ENCODE peak calls at places on chromosomes 12 and 14, in nine cellular contexts. One of them, this sample, is unnamed.

GRCh38 chr12:124626841-124627502 is 59.6 kb upstream of the NCOR2 start:
- DNase-seq in heart left ventricle: peak
- DNase-seq in transverse colon: no peak
- DNase-seq in CD4-positive, alpha-beta T cell: no peak
- DNase-seq in IMR-90: peak
- DNase-seq in heart right ventricle: peak
- DNase-seq in mesendoderm: no peak
- DNase-seq in neuronal stem cell: no peak
- DNase-seq in brain microvascular endothelial cell: peak
- DNase-seq in this sample: peak

GRCh38 chr14:30988509-30988908 is 36.9 kb upstream of the AP4S1 start:
- DNase-seq in brain microvascular endothelial cell: no peak
- DNase-seq in CD4-positive, alpha-beta T cell: no peak
- DNase-seq in transverse colon: no peak
- DNase-seq in neuronal stem cell: no peak
- DNase-seq in mesendoderm: no peak
- DNase-seq in heart right ventricle: no peak
- DNase-seq in IMR-90: peak
- DNase-seq in heart left ventricle: no peak
- DNase-seq in this sample: no peak

GRCh38 chr12:57086951-57087688 is 1.8 kb upstream of the NAB2 start:
- DNase-seq in heart left ventricle: peak
- DNase-seq in transverse colon: peak
- DNase-seq in mesendoderm: peak
- DNase-seq in brain microvascular endothelial cell: peak
- DNase-seq in IMR-90: peak
- DNase-seq in CD4-positive, alpha-beta T cell: peak
- DNase-seq in heart right ventricle: peak
- DNase-seq in neuronal stem cell: peak
- DNase-seq in this sample: peak

GRCh38 chr14:63499701-63500250 is 43.4 kb downstream of the PPP2R5E start:
- DNase-seq in heart left ventricle: no peak
- DNase-seq in brain microvascular endothelial cell: peak
- DNase-seq in heart right ventricle: no peak
- DNase-seq in neuronal stem cell: no peak
- DNase-seq in transverse colon: no peak
- DNase-seq in mesendoderm: no peak
- DNase-seq in CD4-positive, alpha-beta T cell: no peak
- DNase-seq in IMR-90: peak
- DNase-seq in this sample: no peak

GRCh38 chr12:2411011-2411410 is 358.2 kb downstream of the CACNA1C start:
- DNase-seq in brain microvascular endothelial cell: no peak
- DNase-seq in neuronal stem cell: no peak
- DNase-seq in heart left ventricle: no peak
- DNase-seq in mesendoderm: no peak
- DNase-seq in CD4-positive, alpha-beta T cell: no peak
- DNase-seq in heart right ventricle: no peak
- DNase-seq in IMR-90: no peak
- DNase-seq in transverse colon: no peak
- DNase-seq in this sample: no peak

GRCh38 chr12:55499231-55499630 is 7.1 kb downstream of the OR6C68 start:
- DNase-seq in neuronal stem cell: no peak
- DNase-seq in CD4-positive, alpha-beta T cell: no peak
- DNase-seq in brain microvascular endothelial cell: no peak
- DNase-seq in mesendoderm: no peak
- DNase-seq in IMR-90: no peak
- DNase-seq in heart right ventricle: no peak
- DNase-seq in transverse colon: no peak
- DNase-seq in heart left ventricle: no peak
- DNase-seq in this sample: no peak

GRCh38 chr12:21456291-21456780 is 18.9 kb downstream of the PYROXD1 start:
- DNase-seq in heart left ventricle: no peak
- DNase-seq in brain microvascular endothelial cell: no peak
- DNase-seq in transverse colon: no peak
- DNase-seq in heart right ventricle: no peak
- DNase-seq in neuronal stem cell: no peak
- DNase-seq in CD4-positive, alpha-beta T cell: no peak
- DNase-seq in IMR-90: no peak
- DNase-seq in mesendoderm: no peak
- DNase-seq in this sample: no peak

GRCh38 chr12:18696971-18697602 is 40.7 kb downstream of the PLCZ1 start:
- DNase-seq in brain microvascular endothelial cell: peak
- DNase-seq in IMR-90: peak
- DNase-seq in mesendoderm: no peak
- DNase-seq in heart right ventricle: no peak
- DNase-seq in CD4-positive, alpha-beta T cell: no peak
- DNase-seq in neuronal stem cell: no peak
- DNase-seq in heart left ventricle: no peak
- DNase-seq in transverse colon: no peak
- DNase-seq in this sample: no peak

GRCh38 chr12:108565976-108566375 is 3.6 kb downstream of the ISCU start:
- DNase-seq in brain microvascular endothelial cell: peak
- DNase-seq in mesendoderm: no peak
- DNase-seq in heart right ventricle: peak
- DNase-seq in CD4-positive, alpha-beta T cell: peak
- DNase-seq in transverse colon: peak
- DNase-seq in neuronal stem cell: no peak
- DNase-seq in IMR-90: peak
- DNase-seq in heart left ventricle: peak
- DNase-seq in this sample: peak

GRCh38 chr14:31418440-31418839 is 1.9 kb downstream of the HEATR5A start:
- DNase-seq in heart left ventricle: no peak
- DNase-seq in CD4-positive, alpha-beta T cell: no peak
- DNase-seq in brain microvascular endothelial cell: no peak
- DNase-seq in mesendoderm: no peak
- DNase-seq in IMR-90: no peak
- DNase-seq in transverse colon: no peak
- DNase-seq in neuronal stem cell: no peak
- DNase-seq in heart right ventricle: no peak
- DNase-seq in this sample: no peak

GRCh38 chr12:120971299-120972180 is 6.8 kb upstream of the HNF1A start:
- DNase-seq in brain microvascular endothelial cell: peak
- DNase-seq in IMR-90: peak
- DNase-seq in heart right ventricle: peak
- DNase-seq in heart left ventricle: peak
- DNase-seq in transverse colon: no peak
- DNase-seq in mesendoderm: peak
- DNase-seq in neuronal stem cell: peak
- DNase-seq in CD4-positive, alpha-beta T cell: no peak
- DNase-seq in this sample: no peak

GRCh38 chr12:7144414-7145120 is 14.4 kb downstream of the CLSTN3 start:
- DNase-seq in brain microvascular endothelial cell: no peak
- DNase-seq in neuronal stem cell: no peak
- DNase-seq in heart right ventricle: no peak
- DNase-seq in transverse colon: no peak
- DNase-seq in CD4-positive, alpha-beta T cell: no peak
- DNase-seq in IMR-90: peak
- DNase-seq in mesendoderm: peak
- DNase-seq in heart left ventricle: no peak
- DNase-seq in this sample: no peak

GRCh38 chr14:54251356-54251755 is 145.5 kb upstream of the CDKN3 start:
- DNase-seq in neuronal stem cell: no peak
- DNase-seq in mesendoderm: no peak
- DNase-seq in heart left ventricle: no peak
- DNase-seq in CD4-positive, alpha-beta T cell: no peak
- DNase-seq in heart right ventricle: no peak
- DNase-seq in brain microvascular endothelial cell: no peak
- DNase-seq in transverse colon: no peak
- DNase-seq in IMR-90: no peak
- DNase-seq in this sample: no peak

GRCh38 chr14:54256156-54256555 is 140.7 kb upstream of the CDKN3 start:
- DNase-seq in heart right ventricle: no peak
- DNase-seq in mesendoderm: no peak
- DNase-seq in heart left ventricle: no peak
- DNase-seq in neuronal stem cell: no peak
- DNase-seq in IMR-90: no peak
- DNase-seq in brain microvascular endothelial cell: no peak
- DNase-seq in transverse colon: no peak
- DNase-seq in CD4-positive, alpha-beta T cell: no peak
- DNase-seq in this sample: no peak

GRCh38 chr14:54252072-54252730 is 144.6 kb upstream of the CDKN3 start:
- DNase-seq in heart left ventricle: no peak
- DNase-seq in IMR-90: peak
- DNase-seq in heart right ventricle: no peak
- DNase-seq in transverse colon: no peak
- DNase-seq in neuronal stem cell: no peak
- DNase-seq in mesendoderm: peak
- DNase-seq in CD4-positive, alpha-beta T cell: no peak
- DNase-seq in brain microvascular endothelial cell: peak
- DNase-seq in this sample: no peak

GRCh38 chr14:54257424-54257823 is 139.4 kb upstream of the CDKN3 start:
- DNase-seq in mesendoderm: peak
- DNase-seq in transverse colon: no peak
- DNase-seq in heart right ventricle: no peak
- DNase-seq in CD4-positive, alpha-beta T cell: no peak
- DNase-seq in brain microvascular endothelial cell: no peak
- DNase-seq in neuronal stem cell: peak
- DNase-seq in IMR-90: no peak
- DNase-seq in heart left ventricle: no peak
- DNase-seq in this sample: no peak

GRCh38 chr14:54253195-54253947 is 143.4 kb upstream of the CDKN3 start:
- DNase-seq in transverse colon: no peak
- DNase-seq in CD4-positive, alpha-beta T cell: no peak
- DNase-seq in IMR-90: peak
- DNase-seq in heart right ventricle: no peak
- DNase-seq in brain microvascular endothelial cell: peak
- DNase-seq in neuronal stem cell: no peak
- DNase-seq in mesendoderm: peak
- DNase-seq in heart left ventricle: no peak
- DNase-seq in this sample: no peak
- H3K27ac ChIP-seq in transverse colon: no peak
- H3K27ac ChIP-seq in CD4-positive, alpha-beta T cell: no peak
- H3K27ac ChIP-seq in IMR-90: no peak
- H3K27ac ChIP-seq in heart right ventricle: no peak
- H3K27ac ChIP-seq in brain microvascular endothelial cell: no peak
- H3K27ac ChIP-seq in neuronal stem cell: no peak
- H3K27ac ChIP-seq in mesendoderm: no peak
- H3K27ac ChIP-seq in heart left ventricle: no peak
- H3K27ac ChIP-seq in this sample: no peak

GRCh38 chr12:123019841-123020138 is 39.3 kb downstream of the ARL6IP4 start:
- DNase-seq in CD4-positive, alpha-beta T cell: no peak
- DNase-seq in heart left ventricle: no peak
- DNase-seq in mesendoderm: no peak
- DNase-seq in brain microvascular endothelial cell: no peak
- DNase-seq in transverse colon: no peak
- DNase-seq in heart right ventricle: no peak
- DNase-seq in neuronal stem cell: no peak
- DNase-seq in IMR-90: no peak
- DNase-seq in this sample: peak
- H3K27ac ChIP-seq in CD4-positive, alpha-beta T cell: no peak
- H3K27ac ChIP-seq in heart left ventricle: no peak
- H3K27ac ChIP-seq in mesendoderm: no peak
- H3K27ac ChIP-seq in brain microvascular endothelial cell: no peak
- H3K27ac ChIP-seq in transverse colon: no peak
- H3K27ac ChIP-seq in heart right ventricle: no peak
- H3K27ac ChIP-seq in neuronal stem cell: no peak
- H3K27ac ChIP-seq in IMR-90: no peak
- H3K27ac ChIP-seq in this sample: no peak

GRCh38 chr14:73745571-73746539 is 31.7 kb upstream of the PNMA1 start:
- DNase-seq in IMR-90: no peak
- DNase-seq in transverse colon: no peak
- DNase-seq in brain microvascular endothelial cell: no peak
- DNase-seq in heart left ventricle: no peak
- DNase-seq in heart right ventricle: no peak
- DNase-seq in neuronal stem cell: no peak
- DNase-seq in CD4-positive, alpha-beta T cell: no peak
- DNase-seq in mesendoderm: no peak
- DNase-seq in this sample: no peak

GRCh38 chr14:73747386-73748211 is 33.4 kb upstream of the PNMA1 start:
- DNase-seq in neuronal stem cell: no peak
- DNase-seq in mesendoderm: peak
- DNase-seq in heart right ventricle: no peak
- DNase-seq in transverse colon: no peak
- DNase-seq in CD4-positive, alpha-beta T cell: no peak
- DNase-seq in heart left ventricle: no peak
- DNase-seq in IMR-90: no peak
- DNase-seq in brain microvascular endothelial cell: no peak
- DNase-seq in this sample: no peak

GRCh38 chr14:73748858-73749357 is 34.7 kb upstream of the PNMA1 start:
- DNase-seq in brain microvascular endothelial cell: no peak
- DNase-seq in mesendoderm: no peak
- DNase-seq in heart left ventricle: no peak
- DNase-seq in IMR-90: no peak
- DNase-seq in heart right ventricle: no peak
- DNase-seq in neuronal stem cell: no peak
- DNase-seq in transverse colon: no peak
- DNase-seq in CD4-positive, alpha-beta T cell: no peak
- DNase-seq in this sample: no peak

GRCh38 chr14:73744874-73745529 is 30.8 kb upstream of the PNMA1 start:
- DNase-seq in brain microvascular endothelial cell: no peak
- DNase-seq in CD4-positive, alpha-beta T cell: no peak
- DNase-seq in transverse colon: peak
- DNase-seq in IMR-90: no peak
- DNase-seq in neuronal stem cell: no peak
- DNase-seq in heart left ventricle: no peak
- DNase-seq in mesendoderm: no peak
- DNase-seq in heart right ventricle: no peak
- DNase-seq in this sample: no peak

DNA sequence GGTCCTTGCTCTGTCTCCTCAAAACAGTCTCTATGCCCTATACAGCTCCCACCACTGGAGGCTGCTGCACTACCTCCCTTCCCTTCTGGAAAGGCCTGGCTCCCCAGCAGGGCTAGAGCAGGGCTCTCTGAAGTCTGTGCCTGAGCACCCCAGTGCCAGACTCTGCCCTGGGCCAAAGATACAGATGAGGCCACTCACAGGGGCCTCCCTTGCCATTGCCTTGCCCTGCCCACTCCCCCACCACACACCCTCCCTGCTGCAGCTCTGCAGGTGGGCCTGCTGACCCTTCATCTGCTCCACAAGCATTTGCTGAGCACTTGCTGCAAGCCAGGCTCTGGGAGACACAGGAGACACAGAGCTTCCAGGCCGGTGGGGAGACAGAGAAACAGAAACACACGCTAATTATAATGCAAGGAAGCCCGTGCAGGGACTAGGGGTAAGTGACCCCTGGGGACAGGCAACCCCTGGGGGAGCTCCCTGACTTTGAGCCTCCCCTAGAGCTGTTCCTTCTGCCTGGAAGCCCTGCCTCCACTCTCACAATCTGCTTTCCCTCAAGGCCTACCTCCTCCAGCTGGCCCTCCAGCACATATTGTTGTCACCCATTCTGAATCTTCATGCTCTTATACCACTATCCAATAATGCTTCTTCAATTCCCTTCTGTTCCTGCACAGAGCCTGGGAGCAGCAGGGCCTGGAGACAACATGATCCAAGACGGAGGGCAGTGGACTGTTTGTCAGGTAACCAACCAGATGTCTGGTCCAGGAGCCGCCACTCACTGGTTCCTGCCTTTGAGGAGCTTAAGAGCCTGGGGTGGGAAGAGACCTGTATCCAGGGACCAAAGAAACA is 32.6 kb upstream of the PNMA1 start:
- DNase-seq in heart right ventricle: no peak
- DNase-seq in neuronal stem cell: no peak
- DNase-seq in CD4-positive, alpha-beta T cell: no peak
- DNase-seq in heart left ventricle: no peak
- DNase-seq in IMR-90: no peak
- DNase-seq in brain microvascular endothelial cell: no peak
- DNase-seq in transverse colon: no peak
- DNase-seq in mesendoderm: no peak
- DNase-seq in this sample: peak
- H3K27ac ChIP-seq in heart right ventricle: no peak
- H3K27ac ChIP-seq in neuronal stem cell: no peak
- H3K27ac ChIP-seq in CD4-positive, alpha-beta T cell: peak
- H3K27ac ChIP-seq in heart left ventricle: peak
- H3K27ac ChIP-seq in IMR-90: no peak
- H3K27ac ChIP-seq in brain microvascular endothelial cell: no peak
- H3K27ac ChIP-seq in transverse colon: peak
- H3K27ac ChIP-seq in mesendoderm: no peak
- H3K27ac ChIP-seq in this sample: no peak

GRCh38 chr12:110592078-110592477 is 9.0 kb upstream of the PPTC7 start:
- DNase-seq in mesendoderm: no peak
- DNase-seq in heart right ventricle: no peak
- DNase-seq in brain microvascular endothelial cell: no peak
- DNase-seq in heart left ventricle: no peak
- DNase-seq in neuronal stem cell: no peak
- DNase-seq in CD4-positive, alpha-beta T cell: no peak
- DNase-seq in transverse colon: no peak
- DNase-seq in IMR-90: no peak
- DNase-seq in this sample: no peak
- H3K27ac ChIP-seq in mesendoderm: no peak
- H3K27ac ChIP-seq in heart right ventricle: no peak
- H3K27ac ChIP-seq in brain microvascular endothelial cell: no peak
- H3K27ac ChIP-seq in heart left ventricle: no peak
- H3K27ac ChIP-seq in neuronal stem cell: no peak
- H3K27ac ChIP-seq in CD4-positive, alpha-beta T cell: peak
- H3K27ac ChIP-seq in transverse colon: peak
- H3K27ac ChIP-seq in IMR-90: no peak
- H3K27ac ChIP-seq in this sample: no peak

This sample was measured in aorta.